ENCODE peak calls at places on chromosomes 2 and 18, in ten cellular contexts. Q, E, K, G, B, S, X, Z, R and F are unnamed samples.

GRCh38 chr2:147630585-147630984 is 214.2 kb upstream of the ACVR2A start:
- DNase-seq in E (no peak), B (no peak), S (no peak), G (no peak), K (no peak), X (no peak), Z (no peak), R (no peak), Q (peak; percentile 54), F (no peak)

GRCh38 chr18:9048808-9049494 is 53.5 kb upstream of the NDUFV2 start:
- DNase-seq in Z (no peak), B (no peak), S (no peak), K (no peak), Q (no peak), X (peak; percentile 21), R (no peak), E (no peak), G (no peak), F (no peak)

GRCh38 chr2:216505133-216506106 is 6.8 kb downstream of the RPL37A start:
- DNase-seq in X (no peak), S (no peak), Q (no peak), E (no peak), B (no peak), Z (no peak), K (no peak), R (no peak), G (no peak), F (no peak)

GRCh38 chr2:167689444-167689843 is 558.0 kb downstream of the STK39 start:
- DNase-seq in K (no peak), R (no peak), G (no peak), E (no peak), B (no peak), X (no peak), S (no peak), Q (peak; percentile 33), Z (no peak), F (no peak)

GRCh38 chr2:219252570-219252899 is 508 bp upstream of the TUBA4B start:
- DNase-seq in Q (no peak), B (no peak), R (no peak), E (no peak), K (no peak), Z (no peak), X (no peak), G (peak; percentile 17), S (no peak), F (no peak)

GRCh38 chr18:23330423-23330822 is 122.7 kb upstream of the RIOK3 start:
- DNase-seq in R (no peak), B (no peak), E (no peak), G (no peak), Q (no peak), X (no peak), Z (no peak), K (no peak), S (no peak), F (no peak)

GRCh38 chr18:57844319-57844718 is 41.2 kb upstream of the ATP8B1 start:
- DNase-seq in K (no peak), S (no peak), X (no peak), Z (no peak), R (no peak), E (no peak), G (no peak), B (no peak), Q (no peak), F (no peak)

GRCh38 chr2:529425-529824 is 147.8 kb downstream of the TMEM18 start:
- DNase-seq in Z (no peak), E (no peak), S (no peak), K (peak; percentile 33), R (peak; percentile 15), B (no peak), X (peak; percentile 77), G (peak; percentile 42), Q (peak; percentile 90), F (no peak)

GRCh38 chr18:69954719-69955118 is 7.0 kb upstream of the CD226 start:
- DNase-seq in S (no peak), B (peak; percentile 39), Z (no peak), X (no peak), R (no peak), K (no peak), E (no peak), Q (no peak), G (no peak), F (no peak)

GRCh38 chr2:29309090-29310054 is 194.2 kb downstream of the CLIP4 start:
- DNase-seq in X (peak; percentile 82), Z (no peak), K (peak; percentile 64), E (no peak), S (peak; percentile 64), R (peak; percentile 30), B (peak; percentile 77), Q (peak; percentile 79), G (peak; percentile 59), F (peak; percentile 25)

GRCh38 chr2:28658369-28658768 is 93.3 kb upstream of the PPP1CB start:
- DNase-seq in B (peak; percentile 69), S (no peak), R (no peak), G (no peak), Q (peak; percentile 76), X (peak; percentile 86), Z (no peak), E (no peak), K (peak; percentile 44), F (no peak)

GRCh38 chr2:26488463-26489212 is 10.7 kb upstream of the OTOF start:
- DNase-seq in B (no peak), R (no peak), S (no peak), E (no peak), Q (no peak), G (no peak), X (no peak), Z (no peak), K (no peak), F (no peak)

GRCh38 chr18:57925706-57926105 is 118.3 kb upstream of the NEDD4L start:
- DNase-seq in K (no peak), S (no peak), E (no peak), B (no peak), Q (no peak), Z (no peak), X (peak; percentile 63), G (no peak), R (no peak), F (no peak)